ENCODE peak calls at places on chromosomes 1 and 21, in nine cellular contexts. O is nucleus accumbens; S is EH; L is EL; A is NCI-H1417; C is mesenteric fat pad; Q is stomach; K is cardiac muscle cell; D is activated CD4-positive, alpha-beta T cell treated with anti-CD3 and anti-CD28 coated beads, Interleukin-2, amount 10 ng/mL, durations not matched to agents 7 days and 5 days. R is an unnamed sample.

GRCh38 chr1:117967472-117967871 is 37.9 kb downstream of the WDR3 start:
- DNase-seq in O (no peak), S (peak), L (peak), A (no peak), C (no peak), Q (no peak), K (peak), D (no peak), R (no peak)

GRCh38 chr1:186680031-186681012 is at the start of gene PTGS2:
- DNase-seq in O (peak), S (peak), L (peak), A (peak), C (peak), Q (peak), K (peak), D (peak), R (peak)

GRCh38 chr1:42096565-42096964 is 56.6 kb upstream of the GUCA2B start:
- DNase-seq in O (no peak), S (no peak), L (no peak), A (no peak), C (no peak), Q (no peak), K (no peak), D (no peak), R (no peak)

GRCh38 chr1:92907949-92908684 is 53.1 kb downstream of the DIPK1A start:
- DNase-seq in O (no peak), S (peak), L (peak), A (no peak), C (no peak), Q (no peak), K (no peak), D (no peak), R (no peak)

GRCh38 chr21:18153063-18153462 is 91.6 kb upstream of the CHODL start:
- DNase-seq in O (no peak), S (no peak), L (no peak), A (no peak), C (no peak), Q (no peak), K (peak), D (no peak), R (no peak)

GRCh38 chr1:20373764-20374163 is 83.1 kb downstream of the VWA5B1 start:
- DNase-seq in O (peak), S (peak), L (peak), A (peak), C (no peak), Q (no peak), K (no peak), D (no peak), R (no peak)

GRCh38 chr21:32921632-32922230 is 104.0 kb upstream of the OLIG2 start:
- DNase-seq in O (no peak), S (peak), L (peak), A (peak), C (no peak), Q (peak), K (no peak), D (peak), R (no peak)

GRCh38 chr1:25458550-25459298 is 28.0 kb downstream of the MACO1 start:
- DNase-seq in O (no peak), S (peak), L (peak), A (no peak), C (no peak), Q (no peak), K (no peak), D (no peak), R (no peak)

GRCh38 chr1:38433097-38433722 is 386.6 kb upstream of the POU3F1 start:
- DNase-seq in O (no peak), S (no peak), L (no peak), A (no peak), C (no peak), Q (no peak), K (no peak), D (no peak), R (no peak)

GRCh38 chr1:30460661-30461060 is 262.7 kb downstream of the MATN1 start:
- DNase-seq in O (no peak), S (no peak), L (no peak), A (no peak), C (peak), Q (no peak), K (no peak), D (no peak), R (no peak)

GRCh38 chr21:26550357-26550756 is 22.7 kb downstream of the CYYR1 start:
- DNase-seq in O (no peak), S (no peak), L (no peak), A (no peak), C (no peak), Q (no peak), K (peak), D (no peak), R (no peak)

GRCh38 chr1:9180077-9180819 is 51.3 kb upstream of the GPR157 start:
- DNase-seq in O (no peak), S (peak), L (peak), A (no peak), C (no peak), Q (no peak), K (no peak), D (no peak), R (no peak)

GRCh38 chr1:43766086-43766784 is 58.9 kb downstream of the ST3GAL3 start:
- DNase-seq in O (no peak), S (no peak), L (no peak), A (no peak), C (no peak), Q (no peak), K (no peak), D (no peak), R (no peak)